ENCODE peak calls at places on chromosomes 2 and 18, in seven cellular contexts. R, F, Y, J, S, L and T are unnamed samples.

GRCh38 chr2:235493775-235494715 is at the start of gene AGAP1:
- DNase-seq in R (peak; percentile 92), F (peak; percentile 87), Y (no peak), J (peak; percentile 91), S (peak; percentile 94), L (peak; percentile 92), T (peak; percentile 24)

GRCh38 chr2:241822264-241822623 is 13.3 kb downstream of the NEU4 start:
- DNase-seq in R (no peak), F (no peak), Y (peak; percentile 19), J (no peak), S (no peak), L (no peak), T (no peak)

GRCh38 chr18:65721634-65722033 is 29.2 kb upstream of the CDH7 start:
- DNase-seq in R (no peak), F (no peak), Y (no peak), J (no peak), S (no peak), L (no peak), T (no peak)

GRCh38 chr2:220117010-220117409 is 489.6 kb downstream of the SLC4A3 start:
- DNase-seq in R (no peak), F (no peak), Y (no peak), J (no peak), S (no peak), L (no peak), T (no peak)

GRCh38 chr18:24397131-24397693 is 412 bp downstream of the OSBPL1A start:
- DNase-seq in R (peak; percentile 62), F (peak; percentile 38), Y (no peak), J (peak; percentile 67), S (peak; percentile 86), L (peak; percentile 37), T (no peak)

GRCh38 chr18:54515149-54515548 is 75.9 kb upstream of the DYNAP start:
- DNase-seq in R (no peak), F (no peak), Y (no peak), J (no peak), S (no peak), L (no peak), T (no peak)

GRCh38 chr2:235498556-235499305 is 4.9 kb downstream of the AGAP1 start:
- DNase-seq in R (no peak), F (no peak), Y (no peak), J (no peak), S (no peak), L (peak; percentile 82), T (no peak)

GRCh38 chr2:26000561-26001211 is 18.4 kb upstream of the KIF3C start:
- DNase-seq in R (no peak), F (no peak), Y (no peak), J (peak; percentile 18), S (no peak), L (no peak), T (peak; percentile 59)

GRCh38 chr2:75932996-75933395 is 222.3 kb upstream of the GCFC2 start:
- DNase-seq in R (no peak), F (no peak), Y (no peak), J (no peak), S (no peak), L (no peak), T (no peak)

GRCh38 chr2:50551868-50552267 is 480.1 kb downstream of the NRXN1 start:
- DNase-seq in R (no peak), F (no peak), Y (no peak), J (no peak), S (no peak), L (no peak), T (no peak)

GRCh38 chr2:226256709-226257401 is 542.8 kb downstream of the IRS1 start:
- DNase-seq in R (no peak), F (peak; percentile 27), Y (no peak), J (no peak), S (no peak), L (no peak), T (no peak)

GRCh38 chr2:186575302-186575701 is 14.6 kb upstream of the ITGAV start:
- DNase-seq in R (no peak), F (no peak), Y (no peak), J (no peak), S (no peak), L (no peak), T (no peak)

GRCh38 chr2:170949415-170949814 is 20.4 kb downstream of the GORASP2 start:
- DNase-seq in R (no peak), F (no peak), Y (no peak), J (no peak), S (no peak), L (no peak), T (no peak)

GRCh38 chr18:32893915-32894314 is 121.1 kb upstream of the KLHL14 start:
- DNase-seq in R (no peak), F (no peak), Y (no peak), J (no peak), S (no peak), L (no peak), T (no peak)

GRCh38 chr18:21489919-21490495 is 110.5 kb downstream of the ESCO1 start:
- DNase-seq in R (no peak), F (no peak), Y (no peak), J (no peak), S (no peak), L (no peak), T (no peak)

GRCh38 chr2:46917628-46918027 is 2.0 kb upstream of the MCFD2 start:
- DNase-seq in R (no peak), F (no peak), Y (no peak), J (no peak), S (no peak), L (no peak), T (no peak)

GRCh38 chr2:46913471-46914381 is 1.9 kb downstream of the MCFD2 start:
- DNase-seq in R (no peak), F (no peak), Y (no peak), J (peak; percentile 32), S (peak; percentile 69), L (peak; percentile 58), T (peak; percentile 60)

GRCh38 chr2:46914578-46915230 is 902 bp downstream of the MCFD2 start:
- DNase-seq in R (no peak), F (no peak), Y (no peak), J (no peak), S (no peak), L (no peak), T (no peak)

GRCh38 chr2:46915811-46916630 is 415 bp upstream of the MCFD2 start:
- DNase-seq in R (peak; percentile 99), F (peak; percentile 91), Y (peak; percentile 81), J (peak; percentile 89), S (peak; percentile 97), L (peak; percentile 99), T (peak; percentile 91)

DNA sequence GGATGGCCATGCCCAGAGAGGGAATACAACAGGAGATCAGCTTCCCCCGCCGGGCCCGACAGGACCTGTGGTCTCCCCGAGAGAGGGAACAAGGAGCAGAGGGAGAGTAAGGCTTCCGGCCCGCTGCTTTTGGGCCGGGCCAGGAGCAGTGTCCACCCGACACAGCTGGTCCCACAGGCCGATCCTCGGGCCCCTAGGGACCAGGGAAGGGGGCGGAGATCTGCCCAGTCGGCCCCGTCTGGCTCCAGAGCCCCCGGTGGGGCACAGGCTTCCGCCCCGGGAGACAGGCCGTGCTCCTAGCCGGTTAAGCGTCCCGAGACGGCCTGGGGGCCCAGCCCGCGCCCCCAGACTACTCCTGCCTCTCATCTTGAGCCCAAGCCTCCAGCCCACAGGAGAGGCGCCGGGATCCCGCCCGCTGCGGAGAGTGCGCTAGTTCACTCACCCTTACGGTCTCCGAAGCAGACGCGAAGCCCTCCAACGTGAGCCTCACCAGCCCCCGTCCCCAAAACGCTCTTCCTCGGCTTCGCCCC is at the start of gene MCFD2:
- DNase-seq in R (no peak), F (no peak), Y (no peak), J (peak; percentile 33), S (peak; percentile 81), L (no peak), T (no peak)
- TF ChIP-seq POLR2A in R (no peak), F (no peak), Y (no peak), J (no peak), S (peak; percentile 25), L (peak; percentile 78), T (no peak)

GRCh38 chr2:71276311-71277158 is 49.6 kb upstream of the PAIP2B start:
- DNase-seq in R (peak; percentile 93), F (peak; percentile 70), Y (peak; percentile 72), J (peak; percentile 91), S (peak; percentile 88), L (peak; percentile 91), T (peak; percentile 93)
- TF ChIP-seq POLR2A in R (peak; percentile 60), F (peak; percentile 50), Y (peak; percentile 58), J (no peak), S (no peak), L (peak; percentile 49), T (no peak)

DNA sequence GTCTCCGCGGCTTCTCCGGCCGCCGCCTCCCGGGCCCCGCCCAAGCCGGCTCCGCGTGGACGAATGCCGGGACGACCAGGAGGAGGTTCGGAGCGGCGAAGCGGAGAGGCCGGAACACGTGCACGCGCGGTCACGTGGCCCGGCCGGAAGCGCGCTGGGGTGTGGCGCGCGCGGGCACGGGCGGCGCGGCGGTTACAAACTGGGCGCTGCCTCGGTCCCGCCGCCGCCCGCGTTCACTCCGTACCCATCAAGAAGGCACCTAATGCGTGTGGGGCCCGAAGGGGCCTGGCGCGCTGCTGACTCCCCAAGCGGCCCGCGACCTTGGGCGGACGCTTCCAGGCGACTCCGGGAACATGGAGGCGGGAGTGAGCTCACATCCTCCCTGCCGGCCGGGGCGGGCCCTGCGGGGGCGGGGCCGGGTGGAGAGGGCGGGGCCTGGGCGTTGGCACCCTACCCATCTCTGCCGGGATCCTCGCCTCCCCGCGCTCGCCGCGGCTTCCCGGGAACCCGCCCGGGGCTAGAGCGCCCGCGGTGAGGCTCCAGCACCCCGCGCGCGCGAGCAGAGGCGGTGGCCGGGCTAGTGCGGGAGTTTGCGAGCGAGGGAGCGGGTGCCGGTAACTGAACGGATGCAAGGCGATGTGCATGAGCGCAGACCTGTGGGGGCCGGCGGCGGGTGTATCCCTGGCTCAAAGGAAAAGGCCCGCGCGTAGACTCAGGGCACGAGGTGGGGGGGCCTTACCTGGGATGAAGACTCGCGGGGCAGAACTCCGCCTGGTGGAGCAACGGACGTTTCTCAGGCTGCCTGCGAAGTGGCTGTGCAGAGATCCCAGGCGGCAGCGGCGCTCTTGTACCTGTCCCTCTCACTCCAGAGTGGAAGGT is at the start of gene TMEM185B:
- DNase-seq in R (peak; percentile 95), F (peak; percentile 95), Y (peak; percentile 96), J (peak; percentile 95), S (peak; percentile 95), L (peak; percentile 93), T (peak; percentile 98)
- TF ChIP-seq POLR2A in R (peak; percentile 70), F (peak; percentile 75), Y (peak; percentile 80), J (peak; percentile 60), S (no peak), L (peak; percentile 65), T (peak; percentile 68)

DNA sequence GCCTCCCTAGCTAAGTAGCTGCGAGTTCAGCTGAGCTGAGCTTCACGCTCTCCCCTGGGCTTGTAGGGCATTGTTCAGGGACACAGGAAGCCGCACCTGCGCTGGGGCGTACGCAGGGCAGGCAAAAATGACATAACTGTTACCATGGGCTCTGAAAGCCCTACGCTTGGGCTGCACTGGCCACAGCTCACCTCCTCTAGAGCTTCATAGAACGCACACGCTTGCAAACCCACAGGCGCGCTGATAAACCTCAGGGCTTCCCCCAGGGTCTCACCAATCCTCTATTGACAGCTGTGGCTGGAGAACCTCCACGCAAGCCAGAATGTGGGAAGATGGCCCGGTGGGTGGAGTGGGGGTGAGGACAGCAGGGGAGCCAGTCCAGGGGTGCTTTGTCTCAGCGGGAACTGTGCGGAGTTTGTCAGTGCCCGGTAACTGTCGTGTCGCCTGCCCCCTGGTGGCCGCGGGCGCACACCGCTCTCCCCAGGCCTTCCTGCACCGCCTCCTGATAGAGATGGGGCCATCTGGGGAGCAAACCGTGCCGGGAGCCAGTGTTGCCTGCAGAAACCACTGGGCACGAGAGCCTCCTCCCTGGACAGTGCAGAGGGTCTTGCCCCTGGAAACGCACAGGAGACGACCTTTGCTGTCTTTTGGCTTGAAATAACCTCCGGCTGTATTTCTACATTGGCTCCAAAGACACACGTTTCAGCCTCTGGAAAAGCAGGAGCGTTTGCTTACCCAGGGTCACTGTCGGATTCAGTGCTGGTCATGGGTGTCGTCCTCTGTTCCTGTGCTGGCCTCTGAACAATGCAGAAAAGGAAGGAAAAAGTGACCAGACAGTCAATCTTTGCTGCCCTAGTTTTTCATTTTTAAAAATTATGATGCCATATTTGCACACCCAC is 17.0 kb upstream of the CIDEA start:
- DNase-seq in R (peak; percentile 78), F (peak; percentile 65), Y (peak; percentile 66), J (peak; percentile 74), S (peak; percentile 80), L (peak; percentile 85), T (peak; percentile 80)
- TF ChIP-seq POLR2A in R (no peak), F (no peak), Y (no peak), J (no peak), S (no peak), L (no peak), T (no peak)